ENCODE peak calls at places on chromosome 12, in four cellular contexts. One of them, this sample, is unnamed. For H3K4me1, the result is how much of the 10 kb centered on the place peaks cover.

GRCh38 chr12:8890313-8891084 is 23.8 kb upstream of the PHC1 start:
- DNase-seq in aorta: no peak
- DNase-seq in neuronal stem cell: peak
- DNase-seq in breast epithelium: no peak
- DNase-seq in this sample: no peak

GRCh38 chr12:121096199-121096798 is 36.4 kb upstream of the P2RX7 start:
- DNase-seq in aorta: no peak
- DNase-seq in neuronal stem cell: no peak
- DNase-seq in breast epithelium: no peak
- DNase-seq in this sample: no peak

GRCh38 chr12:114777052-114777451 is 93.1 kb upstream of the TBX3 start:
- DNase-seq in aorta: no peak
- DNase-seq in neuronal stem cell: no peak
- DNase-seq in breast epithelium: no peak
- DNase-seq in this sample: no peak

GRCh38 chr12:108798551-108799221 is 58.7 kb downstream of the SSH1 start:
- DNase-seq in aorta: no peak
- DNase-seq in neuronal stem cell: no peak
- DNase-seq in breast epithelium: no peak
- DNase-seq in this sample: peak

GRCh38 chr12:4649358-4649661 is 396 bp downstream of the NDUFA9 start:
- DNase-seq in aorta: no peak
- DNase-seq in neuronal stem cell: no peak
- DNase-seq in breast epithelium: no peak
- DNase-seq in this sample: no peak

GRCh38 chr12:645563-646071 is 17.6 kb downstream of the NINJ2 start:
- DNase-seq in aorta: no peak
- DNase-seq in neuronal stem cell: no peak
- DNase-seq in breast epithelium: no peak
- DNase-seq in this sample: no peak

GRCh38 chr12:95633671-95634465 is 82.6 kb upstream of the USP44 start:
- DNase-seq in aorta: no peak
- DNase-seq in neuronal stem cell: no peak
- DNase-seq in breast epithelium: peak
- DNase-seq in this sample: no peak

GRCh38 chr12:58976146-58976545 is 55.8 kb upstream of the LRIG3 start:
- DNase-seq in aorta: no peak
- DNase-seq in neuronal stem cell: no peak
- DNase-seq in breast epithelium: no peak
- DNase-seq in this sample: no peak

GRCh38 chr12:95117178-95117599 is 43.8 kb upstream of the NR2C1 start:
- DNase-seq in aorta: no peak
- DNase-seq in neuronal stem cell: peak
- DNase-seq in breast epithelium: peak
- DNase-seq in this sample: no peak

GRCh38 chr12:109863961-109864712 is 16.2 kb downstream of the GLTP start:
- DNase-seq in aorta: no peak
- DNase-seq in neuronal stem cell: no peak
- DNase-seq in breast epithelium: peak
- DNase-seq in this sample: no peak

GRCh38 chr12:23704992-23705943 is 244.2 kb downstream of the SOX5 start:
- DNase-seq in aorta: no peak
- DNase-seq in neuronal stem cell: no peak
- DNase-seq in breast epithelium: no peak
- DNase-seq in this sample: no peak

GRCh38 chr12:88559772-88560171 is 20.5 kb downstream of the KITLG start:
- DNase-seq in aorta: no peak
- DNase-seq in neuronal stem cell: no peak
- DNase-seq in breast epithelium: no peak
- DNase-seq in this sample: no peak

GRCh38 chr12:43835656-43836454 is at the start of gene TMEM117:
- DNase-seq in aorta: peak
- DNase-seq in neuronal stem cell: peak
- DNase-seq in breast epithelium: peak
- DNase-seq in this sample: peak

GRCh38 chr12:48937170-48937569 is 11.9 kb upstream of the FKBP11 start:
- DNase-seq in aorta: no peak
- DNase-seq in neuronal stem cell: no peak
- DNase-seq in breast epithelium: no peak
- DNase-seq in this sample: no peak

GRCh38 chr12:109999983-110000505 is 814 bp downstream of the ANKRD13A start:
- DNase-seq in aorta: peak
- DNase-seq in neuronal stem cell: peak
- DNase-seq in breast epithelium: no peak
- DNase-seq in this sample: peak

GRCh38 chr12:48934312-48934706 is 9.0 kb upstream of the FKBP11 start:
- DNase-seq in aorta: no peak
- DNase-seq in neuronal stem cell: no peak
- DNase-seq in breast epithelium: no peak
- DNase-seq in this sample: no peak

GRCh38 chr12:112705037-112705632 is 86.4 kb upstream of the RPH3A start:
- DNase-seq in aorta: no peak
- DNase-seq in neuronal stem cell: no peak
- DNase-seq in breast epithelium: no peak
- DNase-seq in this sample: no peak

GRCh38 chr12:122050706-122051105 is 27.9 kb upstream of the MLXIP start:
- DNase-seq in aorta: no peak
- DNase-seq in neuronal stem cell: no peak
- DNase-seq in breast epithelium: no peak
- DNase-seq in this sample: no peak

GRCh38 chr12:107684029-107684790 is 1.4 kb upstream of the PWP1 start:
- DNase-seq in aorta: no peak
- DNase-seq in neuronal stem cell: no peak
- DNase-seq in breast epithelium: no peak
- DNase-seq in this sample: no peak

GRCh38 chr12:1865284-1865866 is 45.0 kb downstream of the LRTM2 start:
- DNase-seq in aorta: no peak
- DNase-seq in neuronal stem cell: no peak
- DNase-seq in breast epithelium: no peak
- DNase-seq in this sample: no peak

GRCh38 chr12:122834229-122834920 is 882 bp upstream of the HIP1R start:
- DNase-seq in aorta: peak
- DNase-seq in neuronal stem cell: peak
- DNase-seq in breast epithelium: no peak
- DNase-seq in this sample: peak

GRCh38 chr12:10409387-10409786 is at the start of gene KLRC4:
- DNase-seq in aorta: no peak
- DNase-seq in neuronal stem cell: no peak
- DNase-seq in breast epithelium: no peak
- DNase-seq in this sample: no peak

DNA sequence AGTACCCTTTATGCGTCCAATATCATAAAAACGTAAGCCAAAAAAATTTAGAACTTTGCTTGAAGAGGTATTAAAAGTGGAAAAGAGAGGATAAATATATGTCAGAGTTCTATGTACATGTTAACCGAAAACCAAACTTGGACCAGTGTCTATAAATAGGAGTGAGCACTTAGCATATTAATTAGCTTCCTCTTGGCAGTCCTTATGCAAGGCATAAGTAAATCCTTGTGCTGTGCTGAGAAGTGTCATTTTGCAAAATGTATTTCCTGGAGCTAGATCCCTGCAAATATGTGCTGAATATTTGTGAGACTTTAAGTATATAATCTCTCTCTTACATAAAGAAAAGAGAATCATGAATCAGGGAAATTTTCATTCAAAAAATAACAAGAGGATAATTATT is 325.9 kb downstream of the PDZRN4 start:
- DNase-seq in aorta: no peak
- DNase-seq in neuronal stem cell: no peak
- DNase-seq in breast epithelium: no peak
- DNase-seq in this sample: no peak
- H3K4me1 ChIP-seq in aorta: under half
- H3K4me1 ChIP-seq in neuronal stem cell: under half
- H3K4me1 ChIP-seq in breast epithelium: under half
- H3K4me1 ChIP-seq in this sample: under half

DNA sequence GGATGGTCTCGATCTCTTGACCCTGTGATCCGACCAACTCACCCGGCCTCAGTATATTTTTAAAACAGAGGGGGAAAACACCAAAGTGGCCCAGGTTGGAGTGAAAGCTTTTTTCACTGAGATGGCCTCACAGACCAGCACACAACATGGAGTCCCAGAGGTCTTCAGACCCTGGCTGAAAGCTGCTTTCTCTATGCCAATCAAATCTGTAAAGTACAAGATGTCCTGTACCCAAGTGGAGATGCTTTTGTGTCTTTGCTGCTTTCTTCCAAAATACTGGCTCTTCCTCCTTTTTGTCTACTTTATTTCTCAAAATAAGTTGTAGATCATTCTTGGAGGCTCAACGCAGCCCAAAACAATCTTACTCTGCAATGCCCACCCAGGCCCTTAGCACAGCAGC is 214.8 kb downstream of the MED13L start:
- DNase-seq in aorta: no peak
- DNase-seq in neuronal stem cell: no peak
- DNase-seq in breast epithelium: no peak
- DNase-seq in this sample: no peak
- H3K4me1 ChIP-seq in aorta: under half
- H3K4me1 ChIP-seq in neuronal stem cell: under half
- H3K4me1 ChIP-seq in breast epithelium: under half
- H3K4me1 ChIP-seq in this sample: under half

GRCh38 chr12:76967181-76967885 is 88.5 kb upstream of the CSRP2 start:
- DNase-seq in aorta: no peak
- DNase-seq in neuronal stem cell: no peak
- DNase-seq in breast epithelium: no peak
- DNase-seq in this sample: no peak
- H3K4me1 ChIP-seq in aorta: under half
- H3K4me1 ChIP-seq in neuronal stem cell: under half
- H3K4me1 ChIP-seq in breast epithelium: under half
- H3K4me1 ChIP-seq in this sample: under half

DNA sequence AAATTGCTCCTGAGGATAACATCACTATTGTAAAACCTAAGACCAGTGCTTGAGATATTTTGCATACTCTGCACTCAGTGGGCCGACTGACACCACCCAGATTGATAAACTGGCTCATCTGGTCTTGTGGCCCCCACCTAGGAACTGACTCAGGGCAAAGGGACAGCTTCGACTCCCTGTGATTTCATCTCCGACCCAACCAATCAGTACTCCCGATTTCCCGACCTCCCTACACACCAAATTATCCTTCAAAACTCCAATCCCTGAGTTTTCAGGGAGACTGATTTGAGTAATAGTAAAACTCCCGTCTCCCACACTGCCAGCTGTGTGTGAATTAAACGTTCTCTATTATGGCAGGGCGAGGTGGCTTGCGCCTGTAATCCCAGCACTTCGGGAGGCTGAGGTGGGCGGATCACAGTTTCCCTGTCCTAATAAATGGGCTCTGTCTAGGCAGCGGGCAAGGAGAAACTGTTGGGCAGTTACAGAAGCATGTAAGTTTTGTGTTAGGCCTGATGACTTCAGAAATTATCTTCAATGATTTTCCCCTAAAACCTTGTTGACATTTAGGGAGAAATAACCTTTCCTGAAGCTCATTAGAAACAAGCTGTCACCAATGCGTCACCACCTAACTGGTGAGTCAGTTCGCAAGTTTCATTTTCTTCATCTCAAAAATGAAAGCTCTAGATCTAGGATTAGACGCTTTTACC is 5.3 kb upstream of the UBC start:
- DNase-seq in aorta: peak
- DNase-seq in neuronal stem cell: no peak
- DNase-seq in breast epithelium: no peak
- DNase-seq in this sample: peak
- H3K4me1 ChIP-seq in aorta: under half
- H3K4me1 ChIP-seq in neuronal stem cell: under half
- H3K4me1 ChIP-seq in breast epithelium: under half
- H3K4me1 ChIP-seq in this sample: half or more

DNA sequence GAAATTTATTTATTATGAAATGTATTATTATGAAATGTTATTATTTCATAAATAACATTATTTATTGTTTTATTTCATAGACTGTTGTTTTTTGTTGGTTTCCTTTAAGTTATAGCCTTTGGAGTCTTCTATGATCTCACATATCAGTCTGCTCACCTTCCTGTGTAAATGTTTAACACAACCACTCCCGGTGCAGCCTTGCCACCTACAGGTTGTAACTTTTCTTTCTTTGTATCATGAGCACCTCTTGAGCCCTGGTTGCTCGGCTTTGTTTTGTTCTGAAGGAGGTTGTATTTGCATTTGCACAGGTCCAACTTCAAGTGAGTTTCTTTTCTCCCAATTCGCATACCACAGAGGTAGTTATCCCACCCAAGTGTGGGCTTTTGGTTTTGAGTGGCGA is 121.4 kb downstream of the SLC15A4 start:
- DNase-seq in aorta: no peak
- DNase-seq in neuronal stem cell: no peak
- DNase-seq in breast epithelium: no peak
- DNase-seq in this sample: no peak
- H3K4me1 ChIP-seq in aorta: under half
- H3K4me1 ChIP-seq in neuronal stem cell: under half
- H3K4me1 ChIP-seq in breast epithelium: under half
- H3K4me1 ChIP-seq in this sample: under half

DNA sequence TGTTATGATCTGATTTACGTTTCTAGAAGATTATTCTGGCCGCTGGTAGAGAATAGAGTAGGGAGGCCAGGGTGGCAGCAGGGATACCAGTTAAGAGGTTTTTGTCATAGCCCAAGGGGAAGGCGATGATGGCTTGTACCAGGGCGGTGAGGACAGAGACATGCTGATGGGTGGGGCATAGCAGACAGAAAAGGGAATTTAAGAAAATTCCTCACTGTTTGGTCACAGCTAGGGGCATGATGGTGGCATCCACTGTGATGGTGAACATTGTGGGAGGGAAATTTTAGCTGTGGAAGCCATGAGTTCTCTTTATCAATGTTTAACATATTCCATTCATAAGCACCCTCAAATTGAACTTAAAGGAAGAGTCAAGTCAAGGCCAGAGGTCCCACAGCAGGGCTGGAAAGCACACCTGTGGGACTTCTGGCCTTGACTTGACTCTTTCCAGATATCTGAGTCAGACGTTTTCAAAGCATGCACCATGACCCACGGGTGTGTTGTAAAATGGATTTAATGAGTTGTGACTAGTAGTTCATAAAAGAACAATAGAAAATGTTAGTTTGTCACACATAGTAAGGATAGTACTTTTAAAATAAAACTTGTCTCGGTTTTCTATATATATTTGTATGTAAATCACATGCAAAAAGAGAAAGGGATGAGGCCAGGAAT is 134.7 kb downstream of the CHST11 start:
- DNase-seq in aorta: no peak
- DNase-seq in neuronal stem cell: no peak
- DNase-seq in breast epithelium: no peak
- DNase-seq in this sample: no peak
- H3K4me1 ChIP-seq in aorta: under half
- H3K4me1 ChIP-seq in neuronal stem cell: under half
- H3K4me1 ChIP-seq in breast epithelium: under half
- H3K4me1 ChIP-seq in this sample: under half

DNA sequence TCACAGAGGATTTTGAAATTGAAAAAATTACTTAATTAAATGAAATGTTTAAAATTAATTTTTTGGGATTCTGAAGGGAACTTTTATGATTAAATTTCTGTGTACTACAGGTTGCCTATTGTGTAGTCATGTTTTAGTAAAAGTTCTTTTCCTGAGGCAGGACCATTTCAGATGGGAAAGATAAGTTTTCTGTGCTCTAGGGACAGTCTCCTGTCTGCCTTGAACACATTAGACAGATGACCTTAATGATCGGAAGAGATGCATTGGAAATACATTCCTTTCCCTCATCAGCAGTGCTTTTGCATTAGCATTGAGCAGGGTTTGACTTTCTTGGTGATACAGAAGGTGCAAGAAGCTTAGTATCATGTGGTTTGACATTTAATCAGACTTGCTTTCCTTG is 28.1 kb downstream of the CRADD start:
- DNase-seq in aorta: no peak
- DNase-seq in neuronal stem cell: no peak
- DNase-seq in breast epithelium: no peak
- DNase-seq in this sample: no peak
- H3K4me1 ChIP-seq in aorta: under half
- H3K4me1 ChIP-seq in neuronal stem cell: under half
- H3K4me1 ChIP-seq in breast epithelium: under half
- H3K4me1 ChIP-seq in this sample: under half